ENCODE peak calls at places on chromosomes 4 and X, in five cellular contexts. M, Q, L, O and W are unnamed samples.

GRCh38 chrX:129773649-129774458 is 5.9 kb upstream of the SASH3 start:
- DNase-seq in O (no peak), Q (no peak), M (no peak), L (no peak), W (no peak)

GRCh38 chr4:185424905-185425599 is 712 bp downstream of the UFSP2 start:
- DNase-seq in M (peak), L (no peak), O (no peak), Q (no peak), W (no peak)

GRCh38 chr4:152680988-152681731 is 1.4 kb upstream of the TMEM154 start:
- DNase-seq in L (no peak), O (no peak), Q (no peak), M (peak), W (no peak)

GRCh38 chrX:30504309-30504708 is 73.3 kb downstream of the TASL start:
- DNase-seq in L (no peak), Q (no peak), O (no peak), M (peak), W (no peak)

GRCh38 chr4:62457356-62457755 is 1257.2 kb downstream of the ADGRL3 start:
- DNase-seq in M (no peak), O (no peak), L (no peak), Q (no peak), W (no peak)

GRCh38 chr4:57147335-57148060 is 37.3 kb upstream of the IGFBP7 start:
- DNase-seq in O (no peak), Q (no peak), M (peak), L (no peak), W (no peak)

GRCh38 chr4:152938237-152938969 is 2.3 kb downstream of the FHDC1 start:
- DNase-seq in M (no peak), Q (no peak), O (no peak), L (no peak), W (no peak)

GRCh38 chr4:182338731-182339130 is 95.5 kb downstream of the TENM3 start:
- DNase-seq in L (no peak), Q (no peak), O (no peak), M (peak), W (no peak)

GRCh38 chrX:43974736-43975135 is 1.5 kb upstream of the NDP start:
- DNase-seq in L (no peak), M (no peak), O (no peak), Q (no peak), W (no peak)

GRCh38 chr4:91837608-91838029 is 466.1 kb upstream of the GRID2 start:
- DNase-seq in Q (no peak), L (no peak), M (peak), O (no peak), W (no peak)

GRCh38 chr4:16967722-16968121 is 69.3 kb upstream of the LDB2 start:
- DNase-seq in L (no peak), M (peak), O (no peak), Q (peak), W (no peak)

GRCh38 chrX:154719132-154719675 is 31.7 kb downstream of the GAB3 start:
- DNase-seq in L (no peak), O (peak), M (peak), Q (no peak), W (no peak)

GRCh38 chr4:40325406-40326019 is 9.6 kb upstream of the CHRNA9 start:
- DNase-seq in Q (no peak), L (no peak), O (peak), M (peak), W (peak)

GRCh38 chr4:88599298-88599697 is 7.0 kb downstream of the HERC3 start:
- DNase-seq in L (no peak), O (no peak), Q (no peak), M (peak), W (no peak)

GRCh38 chrX:14356401-14356800 is 172.9 kb upstream of the GLRA2 start:
- DNase-seq in M (peak), L (no peak), Q (no peak), O (no peak), W (no peak)

GRCh38 chrX:72467171-72467570 is 105.5 kb downstream of the HDAC8 start:
- DNase-seq in L (no peak), Q (no peak), M (no peak), O (no peak), W (no peak)

GRCh38 chr4:114734581-114734980 is 136.0 kb downstream of the UGT8 start:
- DNase-seq in Q (no peak), O (no peak), L (no peak), M (no peak), W (no peak)

GRCh38 chr4:52659722-52660261 is 691 bp upstream of the USP46 start:
- DNase-seq in M (peak), O (peak), Q (peak), L (no peak), W (no peak)

GRCh38 chrX:100368167-100368566 is 41.9 kb downstream of the PCDH19 start:
- DNase-seq in L (no peak), Q (no peak), M (no peak), O (no peak), W (no peak)

GRCh38 chrX:142204522-142205433 is at the start of gene MAGEC2:
- DNase-seq in Q (no peak), M (no peak), O (no peak), L (no peak), W (no peak)

GRCh38 chr4:115159141-115159540 is 45.7 kb upstream of the NDST4 start:
- DNase-seq in L (no peak), Q (no peak), O (no peak), M (peak), W (no peak)

GRCh38 chr4:142434519-142435224 is 411.4 kb downstream of the INPP4B start:
- DNase-seq in M (no peak), O (no peak), Q (no peak), L (no peak), W (no peak)

GRCh38 chrX:1596676-1597344 is 5.4 kb downstream of the AKAP17A start:
- DNase-seq in Q (no peak), O (no peak), L (no peak), M (no peak), W (no peak)

GRCh38 chr4:184617611-184618196 is 31.5 kb downstream of the CASP3 start:
- DNase-seq in O (no peak), M (peak), L (no peak), Q (peak), W (no peak)

GRCh38 chrX:71017396-71017939 is 50.7 kb downstream of the SNX12 start:
- DNase-seq in O (no peak), Q (no peak), M (peak), L (no peak), W (no peak)

GRCh38 chrX:1105671-1106419 is 106.6 kb downstream of the CRLF2 start:
- DNase-seq in L (no peak), M (no peak), Q (no peak), O (no peak), W (no peak)

GRCh38 chr4:6991771-6992557 is 51.2 kb upstream of the TADA2B start:
- DNase-seq in L (no peak), Q (no peak), O (no peak), M (peak), W (no peak)

GRCh38 chr4:147617841-147618421 is 734 bp downstream of the TMEM184C start:
- DNase-seq in O (no peak), L (no peak), M (no peak), Q (no peak), W (no peak)

GRCh38 chr4:25487155-25487554 is 110.1 kb downstream of the ANAPC4 start:
- DNase-seq in Q (no peak), L (no peak), O (no peak), M (no peak), W (no peak)

GRCh38 chrX:74450803-74451449 is 29.6 kb downstream of the SLC16A2 start:
- DNase-seq in L (no peak), M (peak), Q (no peak), O (no peak), W (no peak)

GRCh38 chr4:26412381-26413372 is 77.6 kb downstream of the CCKAR start:
- DNase-seq in L (no peak), O (no peak), M (peak), Q (peak), W (no peak)

GRCh38 chrX:154711264-154711663 is 39.6 kb downstream of the GAB3 start:
- DNase-seq in O (no peak), M (no peak), Q (no peak), L (no peak), W (no peak)

GRCh38 chr4:12791536-12791935 is 692.6 kb downstream of the RAB28 start:
- DNase-seq in M (no peak), O (no peak), Q (peak), L (no peak), W (no peak)